ENCODE peak calls at places on chromosomes 2 and 18, in four cellular contexts. X, F, J and V are unnamed samples. For H3K4me1, the result is how much of the 10 kb centered on the place peaks cover.

GRCh38 chr2:226725096-226725495 is 74.5 kb downstream of the IRS1 start:
- DNase-seq in X (no peak), F (no peak), J (no peak), V (no peak)

GRCh38 chr18:50458796-50459195 is 84.0 kb downstream of the SKA1 start:
- DNase-seq in X (no peak), F (no peak), J (peak), V (no peak)

GRCh38 chr2:43898134-43898957 is 59.6 kb downstream of the ABCG8 start:
- DNase-seq in X (peak), F (peak), J (peak), V (no peak)

GRCh38 chr2:99827296-99827999 is 314.9 kb downstream of the AFF3 start:
- DNase-seq in X (no peak), F (no peak), J (no peak), V (no peak)

GRCh38 chr18:63997606-63998005 is 27.7 kb downstream of the SERPINB8 start:
- DNase-seq in X (no peak), F (no peak), J (no peak), V (no peak)

GRCh38 chr2:172736419-172737174 is 952 bp downstream of the RAPGEF4 start:
- DNase-seq in X (no peak), F (no peak), J (no peak), V (peak)

GRCh38 chr2:46134531-46135229 is 162.5 kb upstream of the EPAS1 start:
- DNase-seq in X (no peak), F (no peak), J (no peak), V (no peak)

GRCh38 chr18:13259701-13260100 is 41.1 kb downstream of the LDLRAD4 start:
- DNase-seq in X (no peak), F (no peak), J (no peak), V (no peak)

GRCh38 chr2:152440049-152440448 is 105.1 kb downstream of the FMNL2 start:
- DNase-seq in X (no peak), F (no peak), J (no peak), V (no peak)

GRCh38 chr2:41768301-41768700 is 279.5 kb upstream of the PKDCC start:
- DNase-seq in X (no peak), F (no peak), J (no peak), V (no peak)

GRCh38 chr2:189580662-189581353 is at the start of gene SLC40A1:
- DNase-seq in X (peak), F (peak), J (peak), V (peak)

GRCh38 chr2:157439792-157440186 is 4.1 kb downstream of the CYTIP start:
- DNase-seq in X (no peak), F (no peak), J (no peak), V (no peak)

GRCh38 chr18:44758821-44759624 is 78.3 kb downstream of the SETBP1 start:
- DNase-seq in X (no peak), F (no peak), J (no peak), V (no peak)

GRCh38 chr2:218000137-218000536 is 2.7 kb downstream of the TNS1 start:
- DNase-seq in X (no peak), F (no peak), J (no peak), V (no peak)

GRCh38 chr2:133363884-133364283 is 204.4 kb downstream of the NCKAP5 start:
- DNase-seq in X (no peak), F (no peak), J (no peak), V (no peak)

GRCh38 chr2:184727813-184728212 is 129.5 kb downstream of the ZNF804A start:
- DNase-seq in X (no peak), F (no peak), J (no peak), V (no peak)

GRCh38 chr18:42339324-42339723 is 384.3 kb downstream of the PIK3C3 start:
- DNase-seq in X (no peak), F (no peak), J (peak), V (peak)

GRCh38 chr2:137357641-137358040 is 592.3 kb downstream of the THSD7B start:
- DNase-seq in X (no peak), F (no peak), J (no peak), V (no peak)

GRCh38 chr2:113858764-113859163 is 31.1 kb upstream of the ACTR3 start:
- DNase-seq in X (peak), F (peak), J (no peak), V (no peak)

DNA sequence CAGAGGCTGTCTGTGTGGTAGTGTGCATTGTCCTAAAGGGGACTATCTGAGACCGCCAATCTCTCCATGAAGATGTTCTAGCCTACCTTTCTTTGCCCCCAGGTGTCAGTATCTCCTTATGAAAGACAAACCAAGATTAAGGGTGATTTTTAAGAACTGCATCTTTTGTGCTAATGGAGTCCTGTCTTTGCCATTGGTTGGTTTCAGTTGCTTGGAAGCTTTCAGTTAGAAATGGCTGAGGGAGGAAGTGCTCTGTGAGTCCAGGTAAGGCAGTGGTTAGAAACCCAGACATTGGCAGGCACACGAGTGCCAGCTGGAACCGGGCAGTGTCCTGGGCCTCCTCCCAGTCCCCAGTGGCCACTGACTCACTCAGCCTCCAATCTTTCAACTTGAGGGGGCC is 111.3 kb downstream of the DOCK10 start:
- DNase-seq in X (no peak), F (no peak), J (no peak), V (peak)
- H3K4me1 ChIP-seq in X (under half), F (under half), J (under half), V (under half)

DNA sequence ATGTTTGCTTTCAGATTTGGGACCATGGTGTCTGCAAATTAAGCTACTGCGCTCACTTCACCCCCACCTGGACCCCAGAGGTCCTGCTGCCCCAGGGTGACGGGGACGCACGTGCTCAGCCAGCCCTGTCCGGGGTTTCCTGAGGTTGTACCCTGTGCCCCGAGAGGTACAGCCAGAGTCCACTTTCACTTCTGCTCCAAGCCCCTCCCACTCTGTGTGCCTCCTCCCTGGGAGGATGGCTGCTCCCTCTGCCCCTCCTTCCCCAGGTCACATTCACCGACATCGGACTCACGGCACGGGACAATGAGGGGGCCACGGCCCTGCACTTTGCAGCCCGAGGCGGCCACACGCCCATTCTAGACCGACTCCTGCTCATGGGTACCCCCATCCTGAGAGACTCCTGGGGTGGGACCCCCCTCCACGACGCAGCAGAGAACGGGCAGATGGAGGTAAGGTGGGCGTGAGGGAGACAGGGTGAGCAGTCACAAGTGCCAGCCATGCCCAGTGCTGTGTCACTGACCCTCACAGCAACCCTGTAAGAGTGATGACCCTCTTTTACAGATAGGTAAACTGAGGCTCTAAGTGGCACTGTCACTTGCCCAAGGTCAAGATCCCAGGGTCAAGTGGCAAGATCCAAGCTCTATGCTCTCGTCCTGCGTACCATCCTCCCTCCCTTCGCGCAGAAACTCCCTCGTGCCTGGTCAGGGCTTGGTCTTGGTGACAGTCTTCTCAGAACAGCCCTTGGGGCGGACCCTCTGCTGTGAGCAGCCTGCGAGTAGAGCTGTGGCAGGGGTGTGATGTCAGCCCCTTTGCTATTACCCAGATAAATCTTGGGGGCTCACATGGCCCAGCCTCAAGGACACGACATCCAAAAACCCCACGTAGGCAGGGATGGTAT is 7.6 kb downstream of the ESPNL start:
- DNase-seq in X (no peak), F (no peak), J (peak), V (no peak)
- H3K4me3 ChIP-seq in X (no peak), F (no peak), J (peak), V (no peak)

GRCh38 chr2:203453858-203454451 is 81.1 kb downstream of the RAPH1 start:
- DNase-seq in X (peak), F (peak), J (peak), V (peak)

GRCh38 chr2:203451686-203452085 is 83.4 kb downstream of the RAPH1 start:
- DNase-seq in X (no peak), F (no peak), J (no peak), V (no peak)

GRCh38 chr2:203450571-203450970 is 84.5 kb downstream of the RAPH1 start:
- DNase-seq in X (no peak), F (no peak), J (no peak), V (no peak)

GRCh38 chr2:203455209-203455608 is 79.9 kb downstream of the RAPH1 start:
- DNase-seq in X (no peak), F (no peak), J (no peak), V (no peak)

DNA sequence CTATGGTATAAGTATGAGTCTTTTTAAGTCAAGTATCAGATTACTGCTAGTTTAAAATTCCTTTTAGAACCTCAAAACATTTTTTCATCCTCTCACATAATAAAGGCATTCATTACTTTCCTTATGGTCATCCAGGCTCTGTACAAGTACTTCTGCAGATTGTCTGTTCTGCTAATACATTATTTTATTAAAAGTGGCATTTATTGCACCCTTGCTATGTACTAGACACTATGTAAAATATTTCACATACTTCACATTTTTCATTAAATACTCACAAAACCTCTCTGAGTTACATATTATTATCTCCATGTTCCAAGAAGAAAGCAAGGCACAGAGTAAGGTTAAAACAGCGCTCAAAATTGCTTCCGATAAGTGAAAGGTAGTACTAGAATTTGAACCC is 84.1 kb downstream of the RAPH1 start:
- DNase-seq in X (no peak), F (no peak), J (no peak), V (no peak)
- TF ChIP-seq JUNB in X (no peak), F (no peak), J (no peak), V (no peak)

GRCh38 chr18:28044036-28044435 is 132.9 kb downstream of the CDH2 start:
- DNase-seq in X (no peak), F (no peak), J (no peak), V (no peak)

GRCh38 chr18:28045176-28045810 is 131.6 kb downstream of the CDH2 start:
- DNase-seq in X (no peak), F (no peak), J (no peak), V (peak)

GRCh38 chr18:28043631-28044030 is 133.3 kb downstream of the CDH2 start:
- DNase-seq in X (no peak), F (no peak), J (no peak), V (no peak)

GRCh38 chr18:28048612-28049011 is 128.3 kb downstream of the CDH2 start:
- DNase-seq in X (no peak), F (no peak), J (no peak), V (no peak)

DNA sequence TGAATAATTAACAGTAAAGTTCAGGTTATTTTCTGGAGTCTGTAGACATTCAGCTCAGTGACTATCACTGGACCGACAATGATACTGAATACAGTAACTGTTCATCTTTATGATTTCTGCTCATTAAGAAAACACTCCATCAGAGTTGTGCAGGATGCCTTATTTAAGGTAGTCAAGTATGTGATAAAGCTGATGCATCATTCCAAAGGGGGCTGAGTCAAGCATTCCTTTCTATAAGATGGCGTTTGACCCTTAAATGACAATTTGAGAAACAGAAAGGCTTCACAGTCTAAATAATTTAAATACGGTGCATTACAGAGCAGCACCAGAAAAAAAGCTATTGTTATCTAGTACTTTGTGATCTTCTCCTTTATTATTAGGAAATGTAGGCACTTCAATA is 131.1 kb downstream of the CDH2 start:
- DNase-seq in X (no peak), F (no peak), J (no peak), V (peak)
- H3K4me1 ChIP-seq in X (under half), F (under half), J (under half), V (half or more)

DNA sequence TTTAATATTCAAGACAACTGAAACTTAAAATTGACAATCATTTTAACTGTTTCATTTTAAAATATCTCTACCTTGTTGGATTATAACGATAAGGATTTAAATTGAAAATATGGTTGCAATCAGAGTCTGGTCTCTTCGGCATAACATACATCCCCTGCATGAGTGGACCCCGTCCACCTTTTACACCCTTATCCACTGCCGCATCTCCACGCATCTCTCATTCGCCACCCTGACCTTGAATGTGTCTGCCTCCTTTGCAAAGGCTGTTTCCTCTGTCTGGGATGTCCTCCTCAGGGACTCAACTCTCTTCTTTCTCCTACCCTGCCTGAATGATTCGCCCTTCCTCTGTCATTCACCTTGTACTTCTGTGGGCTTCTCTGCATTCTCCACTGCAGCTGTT is 87.6 kb downstream of the SPATS2L start:
- DNase-seq in X (no peak), F (no peak), J (no peak), V (no peak)
- H3K4me3 ChIP-seq in X (no peak), F (no peak), J (no peak), V (no peak)

DNA sequence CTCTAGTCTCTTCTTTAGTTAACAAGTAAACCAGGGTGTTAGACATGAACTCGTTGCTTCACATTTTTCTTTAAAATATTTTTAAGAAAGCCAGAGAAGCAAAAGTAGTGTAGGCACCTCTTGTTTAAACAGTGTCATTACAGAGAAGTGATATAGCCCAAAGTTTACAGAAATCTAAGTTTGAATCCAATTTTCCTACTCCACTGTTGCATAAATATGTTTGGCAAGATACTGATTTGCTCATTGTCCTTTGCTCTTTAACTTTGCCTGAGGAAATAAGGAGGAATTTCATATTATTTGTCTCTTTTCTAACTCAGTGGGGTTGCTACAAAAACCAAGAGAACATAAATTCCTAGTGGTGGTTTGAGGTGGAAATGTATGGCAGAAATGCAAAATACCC is 81.1 kb downstream of the PAX3 start:
- DNase-seq in X (no peak), F (no peak), J (no peak), V (no peak)
- TF ChIP-seq JUNB in X (no peak), F (no peak), J (no peak), V (no peak)

GRCh38 chr2:38621018-38621417 is 18.3 kb upstream of the HNRNPLL start:
- DNase-seq in X (no peak), F (no peak), J (no peak), V (no peak)
- H3K4me1 ChIP-seq in X (under half), F (under half), J (half or more), V (under half)

DNA sequence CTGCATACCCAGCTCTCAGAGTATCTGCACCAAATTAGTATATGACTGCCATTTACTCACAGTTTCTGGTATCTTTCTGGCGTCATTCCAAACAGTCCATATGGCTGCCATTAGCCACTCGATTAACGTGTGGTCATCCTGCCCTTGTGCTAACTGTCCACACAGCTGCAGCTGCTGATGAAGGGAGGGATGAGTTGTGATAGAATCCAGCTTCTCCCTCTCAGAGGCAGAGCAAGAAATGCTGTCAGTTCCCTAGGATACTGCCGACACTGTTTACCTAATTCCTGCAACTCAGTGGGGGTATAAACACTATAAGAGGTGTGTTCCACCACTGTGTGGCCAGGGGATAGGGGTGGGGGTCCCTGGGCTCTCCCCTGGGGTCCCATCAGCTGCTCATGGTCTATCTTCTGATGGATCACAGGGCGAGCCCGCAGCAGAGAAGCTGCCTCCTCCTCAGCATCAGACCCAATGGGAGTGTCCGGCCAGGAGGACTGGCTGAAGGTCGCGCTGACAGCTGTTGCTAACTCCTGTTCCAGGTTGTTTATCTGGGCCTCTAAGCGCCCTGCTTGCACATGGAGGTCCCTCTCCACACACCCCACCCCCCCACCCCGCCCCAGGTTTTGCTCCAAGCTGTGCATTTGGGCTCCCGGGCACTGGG is 17.3 kb upstream of the KLHL23 start:
- DNase-seq in X (no peak), F (peak), J (no peak), V (no peak)
- H3K4me3 ChIP-seq in X (no peak), F (peak), J (peak), V (no peak)